ENCODE peak calls at places on chromosomes 16 and 17, in five cellular contexts. J is choroid plexus epithelial cell, G is NCI-H187 treated with DMSO at 0.1 percent for 48 hours, L is dermis microvascular lymphatic vessel endothelial cell, E is HS-5. P is an unnamed sample.

GRCh38 chr16:13573903-13574302 is 346.1 kb upstream of the ERCC4 start:
- DNase-seq in J (no peak), G (no peak), L (no peak), E (no peak), P (no peak)

GRCh38 chr16:87956169-87956770 is 5.0 kb downstream of the BANP start:
- DNase-seq in J (peak), G (no peak), L (peak), E (no peak), P (peak)

GRCh38 chr17:49901460-49902331 is 53.8 kb upstream of the TAC4 start:
- DNase-seq in J (no peak), G (no peak), L (no peak), E (no peak), P (peak)

GRCh38 chr16:7268182-7268581 is 64.5 kb upstream of the RBFOX1 start:
- DNase-seq in J (peak), G (no peak), L (peak), E (no peak), P (no peak)

GRCh38 chr17:20174588-20175265 is 165.6 kb downstream of the SPECC1 start:
- DNase-seq in J (peak), G (no peak), L (peak), E (peak), P (no peak)

GRCh38 chr17:1559743-1560581 is 2.6 kb downstream of the PITPNA start:
- DNase-seq in J (no peak), G (no peak), L (no peak), E (no peak), P (no peak)

GRCh38 chr17:55462711-55463110 is 41.1 kb upstream of the MMD start:
- DNase-seq in J (no peak), G (no peak), L (no peak), E (no peak), P (no peak)

GRCh38 chr16:11205754-11206459 is 50.1 kb downstream of the SOCS1 start:
- DNase-seq in J (peak), G (no peak), L (peak), E (peak), P (no peak)

GRCh38 chr16:85935957-85936760 is 37.2 kb downstream of the IRF8 start:
- DNase-seq in J (peak), G (no peak), L (no peak), E (no peak), P (peak)

GRCh38 chr17:48878920-48879898 is 13.4 kb upstream of the ATP5MC1 start:
- DNase-seq in J (peak), G (peak), L (peak), E (peak), P (peak)

GRCh38 chr17:75720656-75721462 is at the start of gene ITGB4:
- DNase-seq in J (no peak), G (no peak), L (peak), E (no peak), P (peak)

GRCh38 chr16:30526137-30526822 is at the start of gene ZNF768:
- DNase-seq in J (peak), G (no peak), L (peak), E (no peak), P (peak)

GRCh38 chr16:79629003-79629402 is 28.5 kb upstream of the MAF start:
- DNase-seq in J (peak), G (no peak), L (no peak), E (no peak), P (no peak)

GRCh38 chr17:68085751-68086445 is 50.4 kb downstream of the KPNA2 start:
- DNase-seq in J (peak), G (no peak), L (no peak), E (no peak), P (no peak)

GRCh38 chr17:54013117-54013516 is 190.4 kb downstream of the KIF2B start:
- DNase-seq in J (no peak), G (no peak), L (no peak), E (no peak), P (no peak)

GRCh38 chr17:77086433-77087010 is 54.2 kb upstream of the SEC14L1 start:
- DNase-seq in J (peak), G (peak), L (peak), E (no peak), P (peak)

GRCh38 chr16:30004424-30004776 is 6.4 kb downstream of the DOC2A start:
- DNase-seq in J (no peak), G (no peak), L (no peak), E (no peak), P (no peak)

GRCh38 chr17:50853015-50853615 is 13.0 kb downstream of the TOB1 start:
- DNase-seq in J (no peak), G (no peak), L (no peak), E (no peak), P (no peak)

GRCh38 chr17:2718150-2718938 is 6.8 kb upstream of the CLUH start:
- DNase-seq in J (peak), G (no peak), L (no peak), E (no peak), P (no peak)

GRCh38 chr17:46042248-46042647 is 43.2 kb downstream of the STH start:
- DNase-seq in J (no peak), G (no peak), L (no peak), E (no peak), P (no peak)

GRCh38 chr17:77863814-77864161 is 94.7 kb upstream of the TNRC6C start:
- DNase-seq in J (no peak), G (peak), L (no peak), E (no peak), P (no peak)

GRCh38 chr16:59148756-59149155 is 414.6 kb upstream of the GOT2 start:
- DNase-seq in J (peak), G (no peak), L (no peak), E (peak), P (no peak)

GRCh38 chr16:3235856-3236669 is 1.1 kb upstream of the ZNF200 start:
- DNase-seq in J (no peak), G (no peak), L (no peak), E (no peak), P (peak)

GRCh38 chr17:37187262-37187661 is 188.5 kb upstream of the C17orf78 start:
- DNase-seq in J (peak), G (no peak), L (no peak), E (no peak), P (peak)

GRCh38 chr16:89069920-89070319 is 23.7 kb upstream of the ACSF3 start:
- DNase-seq in J (no peak), G (no peak), L (no peak), E (no peak), P (no peak)

GRCh38 chr16:2337431-2338296 is 2.9 kb downstream of the ABCA3 start:
- DNase-seq in J (no peak), G (no peak), L (peak), E (no peak), P (no peak)

GRCh38 chr17:57946798-57947358 is 8.3 kb downstream of the CUEDC1 start:
- DNase-seq in J (peak), G (no peak), L (peak), E (no peak), P (no peak)

GRCh38 chr17:47896672-47897490 is 845 bp downstream of the SP2 start:
- DNase-seq in J (peak), G (no peak), L (no peak), E (no peak), P (no peak)

P was measured in cardiac muscle cell.